ENCODE peak calls at places on chromosomes 2 and 18, in eight cellular contexts. One of them, this sample, is unnamed.

GRCh38 chr2:1769703-1770422 is 25.5 kb upstream of the PXDN start:
- DNase-seq in amniotic stem cell: no peak
- DNase-seq in AG09319: no peak
- DNase-seq in mesendoderm: peak
- DNase-seq in GM19239: peak
- DNase-seq in iPS-NIHi11: peak
- DNase-seq in GM10248: peak
- DNase-seq in activated effector memory CD4-positive, alpha-beta T cell treated with anti-CD3 and anti-CD28 coated beads, Interleukin-2, amount 50 U/mL, for 16 hours: peak
- DNase-seq in this sample: peak

GRCh38 chr2:198053173-198053572 is 248.8 kb downstream of the PLCL1 start:
- DNase-seq in GM10248: no peak
- DNase-seq in GM19239: no peak
- DNase-seq in mesendoderm: no peak
- DNase-seq in AG09319: no peak
- DNase-seq in activated effector memory CD4-positive, alpha-beta T cell treated with anti-CD3 and anti-CD28 coated beads, Interleukin-2, amount 50 U/mL, for 16 hours: no peak
- DNase-seq in amniotic stem cell: no peak
- DNase-seq in iPS-NIHi11: no peak
- DNase-seq in this sample: no peak

GRCh38 chr2:180124273-180124881 is 117.3 kb upstream of the CWC22 start:
- DNase-seq in AG09319: peak
- DNase-seq in GM19239: peak
- DNase-seq in activated effector memory CD4-positive, alpha-beta T cell treated with anti-CD3 and anti-CD28 coated beads, Interleukin-2, amount 50 U/mL, for 16 hours: no peak
- DNase-seq in amniotic stem cell: peak
- DNase-seq in iPS-NIHi11: peak
- DNase-seq in GM10248: peak
- DNase-seq in mesendoderm: peak
- DNase-seq in this sample: peak

GRCh38 chr2:205865794-205866490 is 183.6 kb downstream of the NRP2 start:
- DNase-seq in iPS-NIHi11: no peak
- DNase-seq in AG09319: no peak
- DNase-seq in mesendoderm: no peak
- DNase-seq in GM10248: no peak
- DNase-seq in activated effector memory CD4-positive, alpha-beta T cell treated with anti-CD3 and anti-CD28 coated beads, Interleukin-2, amount 50 U/mL, for 16 hours: no peak
- DNase-seq in GM19239: no peak
- DNase-seq in amniotic stem cell: no peak
- DNase-seq in this sample: no peak

GRCh38 chr18:31555971-31556747 is 35.5 kb upstream of the TTR start:
- DNase-seq in GM19239: peak
- DNase-seq in activated effector memory CD4-positive, alpha-beta T cell treated with anti-CD3 and anti-CD28 coated beads, Interleukin-2, amount 50 U/mL, for 16 hours: no peak
- DNase-seq in mesendoderm: peak
- DNase-seq in GM10248: peak
- DNase-seq in iPS-NIHi11: peak
- DNase-seq in AG09319: peak
- DNase-seq in amniotic stem cell: peak
- DNase-seq in this sample: peak

GRCh38 chr2:174794851-174795374 is 30.6 kb upstream of the CHRNA1 start:
- DNase-seq in mesendoderm: no peak
- DNase-seq in AG09319: no peak
- DNase-seq in iPS-NIHi11: no peak
- DNase-seq in amniotic stem cell: no peak
- DNase-seq in GM19239: no peak
- DNase-seq in GM10248: no peak
- DNase-seq in activated effector memory CD4-positive, alpha-beta T cell treated with anti-CD3 and anti-CD28 coated beads, Interleukin-2, amount 50 U/mL, for 16 hours: no peak
- DNase-seq in this sample: no peak

GRCh38 chr2:19321946-19322345 is 36.5 kb downstream of the OSR1 start:
- DNase-seq in GM10248: no peak
- DNase-seq in iPS-NIHi11: no peak
- DNase-seq in GM19239: no peak
- DNase-seq in amniotic stem cell: no peak
- DNase-seq in AG09319: no peak
- DNase-seq in activated effector memory CD4-positive, alpha-beta T cell treated with anti-CD3 and anti-CD28 coated beads, Interleukin-2, amount 50 U/mL, for 16 hours: no peak
- DNase-seq in mesendoderm: no peak
- DNase-seq in this sample: no peak

GRCh38 chr18:58325521-58325908 is 281.5 kb downstream of the NEDD4L start:
- DNase-seq in amniotic stem cell: no peak
- DNase-seq in GM19239: no peak
- DNase-seq in iPS-NIHi11: no peak
- DNase-seq in AG09319: peak
- DNase-seq in mesendoderm: no peak
- DNase-seq in activated effector memory CD4-positive, alpha-beta T cell treated with anti-CD3 and anti-CD28 coated beads, Interleukin-2, amount 50 U/mL, for 16 hours: no peak
- DNase-seq in GM10248: no peak
- DNase-seq in this sample: peak

GRCh38 chr18:5463836-5464235 is 80.0 kb downstream of the EPB41L3 start:
- DNase-seq in GM19239: no peak
- DNase-seq in AG09319: no peak
- DNase-seq in GM10248: no peak
- DNase-seq in mesendoderm: no peak
- DNase-seq in amniotic stem cell: no peak
- DNase-seq in iPS-NIHi11: no peak
- DNase-seq in activated effector memory CD4-positive, alpha-beta T cell treated with anti-CD3 and anti-CD28 coated beads, Interleukin-2, amount 50 U/mL, for 16 hours: no peak
- DNase-seq in this sample: no peak

GRCh38 chr2:127330753-127331152 is 36.8 kb upstream of the ERCC3 start:
- DNase-seq in GM19239: no peak
- DNase-seq in activated effector memory CD4-positive, alpha-beta T cell treated with anti-CD3 and anti-CD28 coated beads, Interleukin-2, amount 50 U/mL, for 16 hours: no peak
- DNase-seq in amniotic stem cell: no peak
- DNase-seq in mesendoderm: no peak
- DNase-seq in iPS-NIHi11: no peak
- DNase-seq in AG09319: no peak
- DNase-seq in GM10248: no peak
- DNase-seq in this sample: no peak

GRCh38 chr2:232434563-232435374 is 21.2 kb upstream of the ALPI start:
- DNase-seq in GM19239: no peak
- DNase-seq in activated effector memory CD4-positive, alpha-beta T cell treated with anti-CD3 and anti-CD28 coated beads, Interleukin-2, amount 50 U/mL, for 16 hours: no peak
- DNase-seq in AG09319: no peak
- DNase-seq in GM10248: no peak
- DNase-seq in mesendoderm: no peak
- DNase-seq in iPS-NIHi11: no peak
- DNase-seq in amniotic stem cell: no peak
- DNase-seq in this sample: no peak

GRCh38 chr2:46601328-46601963 is 122.1 kb downstream of the TMEM247 start:
- DNase-seq in iPS-NIHi11: no peak
- DNase-seq in activated effector memory CD4-positive, alpha-beta T cell treated with anti-CD3 and anti-CD28 coated beads, Interleukin-2, amount 50 U/mL, for 16 hours: no peak
- DNase-seq in AG09319: no peak
- DNase-seq in amniotic stem cell: no peak
- DNase-seq in GM19239: no peak
- DNase-seq in mesendoderm: no peak
- DNase-seq in GM10248: no peak
- DNase-seq in this sample: peak

GRCh38 chr2:127182626-127183458 is 37.3 kb downstream of the CYP27C1 start:
- DNase-seq in mesendoderm: no peak
- DNase-seq in AG09319: no peak
- DNase-seq in GM19239: no peak
- DNase-seq in amniotic stem cell: no peak
- DNase-seq in activated effector memory CD4-positive, alpha-beta T cell treated with anti-CD3 and anti-CD28 coated beads, Interleukin-2, amount 50 U/mL, for 16 hours: peak
- DNase-seq in iPS-NIHi11: peak
- DNase-seq in GM10248: no peak
- DNase-seq in this sample: no peak

GRCh38 chr18:45684341-45685115 is 39.5 kb upstream of the SLC14A1 start:
- DNase-seq in mesendoderm: peak
- DNase-seq in activated effector memory CD4-positive, alpha-beta T cell treated with anti-CD3 and anti-CD28 coated beads, Interleukin-2, amount 50 U/mL, for 16 hours: no peak
- DNase-seq in AG09319: no peak
- DNase-seq in GM19239: no peak
- DNase-seq in GM10248: no peak
- DNase-seq in amniotic stem cell: no peak
- DNase-seq in iPS-NIHi11: no peak
- DNase-seq in this sample: no peak

GRCh38 chr2:202115385-202116060 is 42.5 kb downstream of the KIAA2012 start:
- DNase-seq in GM19239: no peak
- DNase-seq in iPS-NIHi11: no peak
- DNase-seq in GM10248: no peak
- DNase-seq in mesendoderm: peak
- DNase-seq in amniotic stem cell: peak
- DNase-seq in AG09319: peak
- DNase-seq in activated effector memory CD4-positive, alpha-beta T cell treated with anti-CD3 and anti-CD28 coated beads, Interleukin-2, amount 50 U/mL, for 16 hours: no peak
- DNase-seq in this sample: no peak

GRCh38 chr2:72895759-72896281 is 8.6 kb downstream of the SPR start:
- DNase-seq in mesendoderm: no peak
- DNase-seq in GM10248: no peak
- DNase-seq in activated effector memory CD4-positive, alpha-beta T cell treated with anti-CD3 and anti-CD28 coated beads, Interleukin-2, amount 50 U/mL, for 16 hours: no peak
- DNase-seq in iPS-NIHi11: no peak
- DNase-seq in GM19239: no peak
- DNase-seq in AG09319: no peak
- DNase-seq in amniotic stem cell: no peak
- DNase-seq in this sample: no peak

GRCh38 chr2:219228745-219229374 is 576 bp downstream of the ATG9A start:
- DNase-seq in GM19239: no peak
- DNase-seq in mesendoderm: no peak
- DNase-seq in AG09319: no peak
- DNase-seq in iPS-NIHi11: peak
- DNase-seq in GM10248: peak
- DNase-seq in amniotic stem cell: no peak
- DNase-seq in activated effector memory CD4-positive, alpha-beta T cell treated with anti-CD3 and anti-CD28 coated beads, Interleukin-2, amount 50 U/mL, for 16 hours: no peak
- DNase-seq in this sample: no peak

GRCh38 chr2:191217580-191217979 is 27.6 kb upstream of the MYO1B start:
- DNase-seq in amniotic stem cell: no peak
- DNase-seq in activated effector memory CD4-positive, alpha-beta T cell treated with anti-CD3 and anti-CD28 coated beads, Interleukin-2, amount 50 U/mL, for 16 hours: no peak
- DNase-seq in iPS-NIHi11: peak
- DNase-seq in mesendoderm: peak
- DNase-seq in AG09319: no peak
- DNase-seq in GM19239: no peak
- DNase-seq in GM10248: no peak
- DNase-seq in this sample: peak

GRCh38 chr2:34105015-34105767 is 506.1 kb upstream of the FAM98A start:
- DNase-seq in GM10248: no peak
- DNase-seq in AG09319: peak
- DNase-seq in mesendoderm: peak
- DNase-seq in GM19239: no peak
- DNase-seq in amniotic stem cell: peak
- DNase-seq in activated effector memory CD4-positive, alpha-beta T cell treated with anti-CD3 and anti-CD28 coated beads, Interleukin-2, amount 50 U/mL, for 16 hours: no peak
- DNase-seq in iPS-NIHi11: no peak
- DNase-seq in this sample: peak

GRCh38 chr18:44715841-44716240 is 35.2 kb downstream of the SETBP1 start:
- DNase-seq in GM19239: no peak
- DNase-seq in activated effector memory CD4-positive, alpha-beta T cell treated with anti-CD3 and anti-CD28 coated beads, Interleukin-2, amount 50 U/mL, for 16 hours: no peak
- DNase-seq in GM10248: no peak
- DNase-seq in amniotic stem cell: no peak
- DNase-seq in mesendoderm: no peak
- DNase-seq in iPS-NIHi11: peak
- DNase-seq in AG09319: no peak
- DNase-seq in this sample: no peak

GRCh38 chr2:230537531-230537976 is 121.6 kb downstream of the SP100 start:
- DNase-seq in amniotic stem cell: no peak
- DNase-seq in AG09319: no peak
- DNase-seq in iPS-NIHi11: no peak
- DNase-seq in mesendoderm: no peak
- DNase-seq in GM19239: no peak
- DNase-seq in activated effector memory CD4-positive, alpha-beta T cell treated with anti-CD3 and anti-CD28 coated beads, Interleukin-2, amount 50 U/mL, for 16 hours: no peak
- DNase-seq in GM10248: peak
- DNase-seq in this sample: no peak

GRCh38 chr2:58336416-58336815 is 95.3 kb upstream of the FANCL start:
- DNase-seq in GM19239: no peak
- DNase-seq in amniotic stem cell: no peak
- DNase-seq in iPS-NIHi11: no peak
- DNase-seq in AG09319: no peak
- DNase-seq in GM10248: no peak
- DNase-seq in mesendoderm: peak
- DNase-seq in activated effector memory CD4-positive, alpha-beta T cell treated with anti-CD3 and anti-CD28 coated beads, Interleukin-2, amount 50 U/mL, for 16 hours: no peak
- DNase-seq in this sample: peak

GRCh38 chr2:232655392-232655791 is 22.0 kb downstream of the EFHD1 start:
- DNase-seq in GM19239: no peak
- DNase-seq in AG09319: no peak
- DNase-seq in mesendoderm: no peak
- DNase-seq in iPS-NIHi11: no peak
- DNase-seq in activated effector memory CD4-positive, alpha-beta T cell treated with anti-CD3 and anti-CD28 coated beads, Interleukin-2, amount 50 U/mL, for 16 hours: no peak
- DNase-seq in GM10248: no peak
- DNase-seq in amniotic stem cell: no peak
- DNase-seq in this sample: no peak

GRCh38 chr2:191204443-191204842 is 40.8 kb upstream of the MYO1B start:
- DNase-seq in activated effector memory CD4-positive, alpha-beta T cell treated with anti-CD3 and anti-CD28 coated beads, Interleukin-2, amount 50 U/mL, for 16 hours: no peak
- DNase-seq in GM10248: peak
- DNase-seq in iPS-NIHi11: no peak
- DNase-seq in mesendoderm: no peak
- DNase-seq in GM19239: no peak
- DNase-seq in AG09319: no peak
- DNase-seq in amniotic stem cell: no peak
- DNase-seq in this sample: no peak

GRCh38 chr2:44362207-44363015 is 664 bp downstream of the CAMKMT start:
- DNase-seq in activated effector memory CD4-positive, alpha-beta T cell treated with anti-CD3 and anti-CD28 coated beads, Interleukin-2, amount 50 U/mL, for 16 hours: peak
- DNase-seq in iPS-NIHi11: peak
- DNase-seq in amniotic stem cell: peak
- DNase-seq in AG09319: no peak
- DNase-seq in GM10248: peak
- DNase-seq in GM19239: peak
- DNase-seq in mesendoderm: no peak
- DNase-seq in this sample: peak

GRCh38 chr2:99545066-99545465 is 55.2 kb upstream of the REV1 start:
- DNase-seq in GM19239: no peak
- DNase-seq in activated effector memory CD4-positive, alpha-beta T cell treated with anti-CD3 and anti-CD28 coated beads, Interleukin-2, amount 50 U/mL, for 16 hours: no peak
- DNase-seq in iPS-NIHi11: no peak
- DNase-seq in GM10248: no peak
- DNase-seq in mesendoderm: peak
- DNase-seq in AG09319: no peak
- DNase-seq in amniotic stem cell: no peak
- DNase-seq in this sample: no peak

GRCh38 chr18:56641714-56642331 is 3.4 kb upstream of the TXNL1 start:
- DNase-seq in amniotic stem cell: no peak
- DNase-seq in GM19239: no peak
- DNase-seq in AG09319: no peak
- DNase-seq in mesendoderm: no peak
- DNase-seq in iPS-NIHi11: no peak
- DNase-seq in activated effector memory CD4-positive, alpha-beta T cell treated with anti-CD3 and anti-CD28 coated beads, Interleukin-2, amount 50 U/mL, for 16 hours: no peak
- DNase-seq in GM10248: no peak
- DNase-seq in this sample: no peak

GRCh38 chr2:160252278-160252887 is 52.3 kb upstream of the ITGB6 start:
- DNase-seq in AG09319: no peak
- DNase-seq in amniotic stem cell: no peak
- DNase-seq in iPS-NIHi11: peak
- DNase-seq in activated effector memory CD4-positive, alpha-beta T cell treated with anti-CD3 and anti-CD28 coated beads, Interleukin-2, amount 50 U/mL, for 16 hours: no peak
- DNase-seq in mesendoderm: peak
- DNase-seq in GM19239: no peak
- DNase-seq in GM10248: peak
- DNase-seq in this sample: peak

GRCh38 chr2:238571626-238572372 is 145.1 kb downstream of the ASB1 start:
- DNase-seq in amniotic stem cell: no peak
- DNase-seq in activated effector memory CD4-positive, alpha-beta T cell treated with anti-CD3 and anti-CD28 coated beads, Interleukin-2, amount 50 U/mL, for 16 hours: no peak
- DNase-seq in GM19239: no peak
- DNase-seq in iPS-NIHi11: no peak
- DNase-seq in GM10248: no peak
- DNase-seq in mesendoderm: no peak
- DNase-seq in AG09319: no peak
- DNase-seq in this sample: no peak

GRCh38 chr2:95379616-95379925 is 22.9 kb upstream of the FAHD2A start:
- DNase-seq in GM19239: no peak
- DNase-seq in activated effector memory CD4-positive, alpha-beta T cell treated with anti-CD3 and anti-CD28 coated beads, Interleukin-2, amount 50 U/mL, for 16 hours: no peak
- DNase-seq in iPS-NIHi11: peak
- DNase-seq in AG09319: no peak
- DNase-seq in mesendoderm: no peak
- DNase-seq in amniotic stem cell: no peak
- DNase-seq in GM10248: no peak
- DNase-seq in this sample: peak

GRCh38 chr2:218858671-218859555 is 692 bp upstream of the WNT6 start:
- DNase-seq in mesendoderm: no peak
- DNase-seq in activated effector memory CD4-positive, alpha-beta T cell treated with anti-CD3 and anti-CD28 coated beads, Interleukin-2, amount 50 U/mL, for 16 hours: no peak
- DNase-seq in GM10248: no peak
- DNase-seq in amniotic stem cell: no peak
- DNase-seq in iPS-NIHi11: no peak
- DNase-seq in AG09319: no peak
- DNase-seq in GM19239: no peak
- DNase-seq in this sample: no peak

GRCh38 chr2:73091696-73092095 is 20.2 kb upstream of the SFXN5 start:
- DNase-seq in mesendoderm: no peak
- DNase-seq in AG09319: no peak
- DNase-seq in GM19239: no peak
- DNase-seq in GM10248: no peak
- DNase-seq in amniotic stem cell: no peak
- DNase-seq in iPS-NIHi11: no peak
- DNase-seq in activated effector memory CD4-positive, alpha-beta T cell treated with anti-CD3 and anti-CD28 coated beads, Interleukin-2, amount 50 U/mL, for 16 hours: no peak
- DNase-seq in this sample: no peak

This sample was measured in A673.